ENCODE peak calls at places on chromosomes 1 and 21, in eight cellular contexts. Y is heart left ventricle; V is activated T-cell treated with anti-CD3 and anti-CD28 coated beads for 1 hour; Q is hepatic stellate cell; L is activated CD4-positive, alpha-beta T cell treated with anti-CD3 and anti-CD28 coated beads, Interleukin-2, amount 10 ng/mL, durations not matched to agents 7 days and 5 days; M is HL-60; G is bronchial epithelial cell; A is HT-29. P is an unnamed sample.

GRCh38 chr21:42047821-42048613 is 23.1 kb upstream of the UMODL1 start:
- DNase-seq in A (no peak), V (no peak), G (no peak), L (no peak), Y (peak), Q (peak), M (no peak), P (no peak)

GRCh38 chr1:5564578-5565257 is 427.5 kb downstream of the NPHP4 start:
- DNase-seq in G (no peak), M (no peak), Q (no peak), A (no peak), L (no peak), V (no peak), Y (no peak), P (no peak)

GRCh38 chr1:185813401-185813979 is 79.3 kb downstream of the HMCN1 start:
- DNase-seq in G (peak), V (no peak), Y (no peak), L (no peak), M (peak), A (peak), Q (peak), P (no peak)

GRCh38 chr1:245946905-245947304 is 560.2 kb downstream of the SMYD3 start:
- DNase-seq in Y (peak), A (no peak), Q (no peak), V (no peak), G (no peak), M (no peak), L (no peak), P (no peak)

GRCh38 chr1:164466001-164466421 is 93.0 kb upstream of the PBX1 start:
- DNase-seq in L (no peak), Q (no peak), V (no peak), G (peak), A (no peak), Y (no peak), M (no peak), P (no peak)

GRCh38 chr1:229514578-229515275 is 6.6 kb upstream of the NUP133 start:
- DNase-seq in M (peak), A (peak), L (peak), Q (peak), G (peak), Y (peak), V (peak), P (peak)

GRCh38 chr1:223739366-223740057 is 27.2 kb downstream of the CAPN2 start:
- DNase-seq in A (no peak), M (no peak), V (no peak), G (peak), Y (no peak), L (no peak), Q (no peak), P (no peak)

GRCh38 chr1:33176362-33176850 is 5.4 kb downstream of the TRIM62 start:
- DNase-seq in M (no peak), V (no peak), A (no peak), L (no peak), Q (no peak), Y (no peak), G (no peak), P (no peak)

GRCh38 chr1:20732588-20733360 is at the start of gene SH2D5:
- DNase-seq in M (peak), Y (peak), Q (peak), A (peak), G (peak), V (peak), L (peak), P (no peak)

GRCh38 chr1:221751267-221751887 is 9.5 kb upstream of the DUSP10 start:
- DNase-seq in Y (no peak), A (no peak), G (no peak), L (no peak), M (peak), V (no peak), Q (no peak), P (no peak)

GRCh38 chr1:154837034-154837678 is 32.9 kb downstream of the KCNN3 start:
- DNase-seq in A (no peak), G (no peak), Y (peak), V (no peak), Q (no peak), M (no peak), L (no peak), P (no peak)

GRCh38 chr1:118136511-118136937 is 48.5 kb downstream of the SPAG17 start:
- DNase-seq in L (peak), M (no peak), V (no peak), Y (no peak), Q (no peak), A (no peak), G (peak), P (no peak)

GRCh38 chr21:34877485-34878128 is 171.5 kb downstream of the RUNX1 start:
- DNase-seq in A (peak), G (peak), M (no peak), L (no peak), Q (no peak), Y (no peak), V (no peak), P (no peak)

GRCh38 chr1:230365723-230366307 is 60.3 kb downstream of the PGBD5 start:
- DNase-seq in L (no peak), A (peak), Y (no peak), M (no peak), G (no peak), Q (no peak), V (no peak), P (no peak)

GRCh38 chr1:17287377-17287776 is 20.6 kb upstream of the PADI4 start:
- DNase-seq in V (no peak), Y (no peak), G (peak), M (peak), A (no peak), Q (peak), L (no peak), P (no peak)

GRCh38 chr21:32403201-32403701 is 9.3 kb upstream of the EVA1C start:
- DNase-seq in Q (peak), Y (peak), L (peak), A (peak), M (peak), V (peak), G (peak), P (peak)

GRCh38 chr1:230191079-230191478 is 124.0 kb downstream of the GALNT2 start:
- DNase-seq in Y (peak), V (no peak), Q (peak), A (no peak), G (no peak), L (no peak), M (peak), P (peak)

GRCh38 chr1:119482517-119483425 is 24.2 kb upstream of the HSD3B1 start:
- DNase-seq in G (no peak), V (no peak), L (no peak), Q (no peak), Y (no peak), A (no peak), M (no peak), P (no peak)

GRCh38 chr1:212473729-212474128 is 41.0 kb downstream of the NENF start:
- DNase-seq in L (no peak), V (no peak), G (no peak), Y (no peak), M (no peak), A (no peak), Q (no peak), P (no peak)

GRCh38 chr1:48853006-48853405 is 76.3 kb upstream of the BEND5 start:
- DNase-seq in L (no peak), Y (no peak), A (no peak), Q (no peak), V (no peak), M (no peak), G (peak), P (no peak)

P was measured in CMK.